ENCODE peak calls at places on chromosomes 12 and 14, in four cellular contexts. R, P, Q and J are unnamed samples.

GRCh38 chr12:121964813-121965643 is 46.6 kb downstream of the CFAP251 start:
- DNase-seq in R (no peak), P (no peak), Q (no peak), J (no peak)

GRCh38 chr12:85322715-85323114 is 42.7 kb downstream of the ALX1 start:
- DNase-seq in R (no peak), P (no peak), Q (no peak), J (no peak)

GRCh38 chr12:4526923-4527546 is 11.7 kb upstream of the RAD51AP1 start:
- DNase-seq in R (no peak), P (no peak), Q (no peak), J (no peak)

GRCh38 chr14:29403091-29403490 is 524.6 kb downstream of the PRKD1 start:
- DNase-seq in R (no peak), P (no peak), Q (no peak), J (no peak)

GRCh38 chr14:33693237-33693636 is 257.6 kb downstream of the EGLN3 start:
- DNase-seq in R (no peak), P (no peak), Q (no peak), J (no peak)

GRCh38 chr12:25056011-25056410 is 107.1 kb upstream of the BCAT1 start:
- DNase-seq in R (peak; percentile 71), P (no peak), Q (no peak), J (peak; percentile 79)

GRCh38 chr14:95072310-95072709 is 85.0 kb downstream of the DICER1 start:
- DNase-seq in R (no peak), P (no peak), Q (no peak), J (no peak)

GRCh38 chr14:98949506-98950135 is 322.4 kb downstream of the BCL11B start:
- DNase-seq in R (no peak), P (no peak), Q (peak; percentile 44), J (no peak)

GRCh38 chr12:132571598-132571997 is 38.8 kb downstream of the LRCOL1 start:
- DNase-seq in R (no peak), P (no peak), Q (no peak), J (no peak)

DNA sequence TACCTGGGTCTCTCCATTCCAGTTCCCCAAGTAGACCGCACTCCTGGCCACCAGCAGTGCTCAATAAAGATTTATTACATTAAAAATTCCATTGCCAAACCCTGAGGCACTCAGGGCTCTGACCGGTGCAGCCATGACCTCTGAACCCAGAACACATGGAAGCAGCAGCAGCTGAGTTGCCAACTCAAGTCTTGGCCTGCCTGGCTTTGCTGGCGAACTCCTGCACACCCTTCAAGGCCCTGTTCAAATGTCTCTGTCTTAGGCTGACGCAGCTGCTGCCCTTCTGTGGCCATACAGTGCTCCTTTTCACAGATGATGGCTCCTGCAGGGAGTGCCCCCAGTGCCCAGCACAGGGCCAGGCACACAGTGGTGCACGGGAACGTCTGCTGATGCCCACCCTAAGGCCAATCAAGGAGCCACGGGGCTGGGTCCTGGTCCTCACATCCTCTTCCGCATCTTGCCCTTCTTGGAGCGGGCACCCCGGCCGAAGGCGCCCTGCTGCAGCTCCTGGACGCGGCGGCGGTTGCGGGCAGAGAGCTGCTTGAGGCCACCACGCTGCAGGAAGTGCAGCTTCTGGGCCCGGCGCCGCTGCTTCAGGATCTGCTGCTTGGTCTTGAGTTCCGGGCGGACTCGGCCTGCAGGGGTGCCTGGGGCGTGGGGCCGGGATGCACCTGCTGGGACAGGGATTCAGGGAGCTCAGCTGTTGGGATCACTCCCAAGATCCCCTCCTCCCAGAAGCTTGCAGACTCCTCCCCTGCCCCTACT is 9.1 kb downstream of the CFAP73 start:
- DNase-seq in R (no peak), P (no peak), Q (no peak), J (no peak)
- H3K4me1 ChIP-seq in R (peaks cover 5% of the 10 kb centered on the region), P (peaks cover 9% of the 10 kb centered on the region), Q (no peaks in the 10 kb centered on the region), J (peaks cover 26% of the 10 kb centered on the region)

DNA sequence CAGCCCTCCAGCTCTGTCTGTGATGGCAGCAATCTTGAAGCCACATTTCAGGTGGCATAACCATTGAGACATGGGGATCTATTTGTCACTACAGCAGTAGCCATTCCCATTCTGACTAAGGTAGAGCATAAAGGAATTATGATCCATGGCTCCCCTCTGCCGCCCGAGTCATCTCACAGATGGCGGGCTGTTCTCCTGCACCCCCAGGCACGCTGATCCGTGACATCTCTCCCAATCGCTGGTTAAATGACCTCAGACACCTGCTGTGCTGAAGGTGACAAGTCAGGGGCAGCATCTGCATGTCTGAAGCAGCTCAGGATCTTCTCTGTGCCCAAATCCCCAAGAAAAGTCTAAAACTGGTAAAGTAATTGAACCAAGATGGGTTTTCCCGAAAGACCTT is 124.3 kb downstream of the ZFP36L1 start:
- DNase-seq in R (no peak), P (no peak), Q (no peak), J (no peak)
- H3K4me1 ChIP-seq in R (peaks cover 32% of the 10 kb centered on the region), P (peaks cover 9% of the 10 kb centered on the region), Q (peaks cover 42% of the 10 kb centered on the region), J (peaks cover 61% of the 10 kb centered on the region)

DNA sequence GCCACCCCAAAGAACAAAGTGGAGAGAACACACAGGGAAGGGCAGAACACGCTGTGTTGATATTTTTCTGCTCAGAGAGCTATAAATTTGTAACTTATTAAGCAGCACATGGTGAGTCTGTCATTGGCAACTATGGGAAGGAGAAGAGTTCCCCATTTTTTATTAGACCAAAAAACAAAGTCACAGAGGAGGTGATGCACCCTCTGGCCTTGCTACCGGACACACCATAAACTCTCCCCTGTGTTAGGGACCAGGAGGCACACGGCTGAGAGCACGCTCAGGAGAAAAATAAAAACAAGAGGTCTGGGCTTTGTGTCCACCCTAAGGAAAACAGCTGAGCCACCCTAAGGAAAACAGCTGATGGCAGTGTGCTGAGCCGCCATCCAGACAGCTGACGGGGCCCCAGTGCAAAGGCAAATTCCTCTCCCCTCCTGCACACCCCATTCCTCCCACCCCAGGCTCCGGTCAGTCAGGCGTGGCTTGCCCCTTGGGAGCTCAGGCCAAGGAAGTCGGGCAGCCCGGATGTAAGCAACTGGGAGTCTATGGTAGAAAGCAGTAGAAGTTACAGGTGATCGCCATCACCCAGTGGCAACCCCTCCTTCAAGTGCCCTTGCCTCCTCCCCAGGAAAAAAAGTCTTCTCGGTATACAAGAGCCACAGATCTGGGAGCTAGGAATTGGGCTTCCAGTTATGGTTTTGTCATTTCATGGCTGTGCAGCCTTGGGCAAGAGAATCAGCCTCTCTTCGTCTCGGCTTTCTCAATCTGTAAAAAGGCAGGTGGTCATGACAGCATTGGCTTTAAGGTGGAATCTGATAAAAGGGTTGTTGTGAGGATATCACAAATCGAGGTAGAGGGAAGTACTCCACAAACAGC is 2.4 kb downstream of the PXN start:
- DNase-seq in R (no peak), P (no peak), Q (peak; percentile 42), J (no peak)
- H3K4me1 ChIP-seq in R (peaks cover 20% of the 10 kb centered on the region), P (peaks cover 10% of the 10 kb centered on the region), Q (peaks cover 64% of the 10 kb centered on the region), J (peaks cover 54% of the 10 kb centered on the region)

GRCh38 chr14:103820908-103821307 is 26.5 kb downstream of the PPP1R13B start:
- DNase-seq in R (no peak), P (no peak), Q (no peak), J (no peak)

GRCh38 chr14:103818870-103819269 is 28.5 kb downstream of the PPP1R13B start:
- DNase-seq in R (no peak), P (no peak), Q (no peak), J (no peak)

GRCh38 chr14:103819503-103820307 is 27.7 kb downstream of the PPP1R13B start:
- DNase-seq in R (peak; percentile 19), P (peak; percentile 5), Q (peak; percentile 24), J (peak; percentile 45)

GRCh38 chr14:103818422-103818821 is 29.0 kb downstream of the PPP1R13B start:
- DNase-seq in R (no peak), P (no peak), Q (no peak), J (peak; percentile 9)

DNA sequence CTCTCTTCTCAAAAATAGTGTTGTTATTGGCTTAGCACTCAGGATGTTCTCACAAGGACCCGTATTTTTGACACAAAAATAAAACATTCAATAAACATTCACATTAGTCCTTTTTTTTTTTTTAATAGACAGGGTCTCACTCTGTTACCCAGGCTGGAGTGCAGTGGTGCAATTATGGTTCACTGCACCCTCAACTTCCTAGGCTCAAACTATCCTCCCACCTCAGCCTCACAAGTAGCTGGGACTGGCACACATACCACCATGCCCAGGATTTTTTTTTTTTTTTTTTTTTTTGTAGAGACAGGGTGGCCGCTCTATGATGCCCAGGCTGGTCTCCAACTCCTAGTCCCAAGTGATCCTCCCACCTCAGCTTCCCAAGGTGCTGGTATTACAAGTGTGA is 27.0 kb downstream of the PPP1R13B start:
- DNase-seq in R (no peak), P (no peak), Q (no peak), J (no peak)
- H3K4me1 ChIP-seq in R (peaks cover 4% of the 10 kb centered on the region), P (no peaks in the 10 kb centered on the region), Q (peaks cover 13% of the 10 kb centered on the region), J (peaks cover 56% of the 10 kb centered on the region)

GRCh38 chr14:103545915-103546650 is 16.4 kb downstream of the BAG5 start:
- DNase-seq in R (no peak), P (no peak), Q (peak; percentile 17), J (peak; percentile 10)

GRCh38 chr14:103543721-103544626 is 15.0 kb downstream of the TRMT61A start:
- DNase-seq in R (no peak), P (no peak), Q (peak; percentile 57), J (no peak)

GRCh38 chr14:103546651-103547454 is 15.6 kb downstream of the BAG5 start:
- DNase-seq in R (peak; percentile 55), P (no peak), Q (peak; percentile 79), J (peak; percentile 82)

GRCh38 chr14:103544627-103545218 is 15.7 kb downstream of the TRMT61A start:
- DNase-seq in R (no peak), P (no peak), Q (no peak), J (no peak)

GRCh38 chr14:103545219-103545914 is 16.4 kb downstream of the TRMT61A start:
- DNase-seq in R (no peak), P (no peak), Q (peak; percentile 23), J (no peak)
- H3K4me1 ChIP-seq in R (peaks cover 32% of the 10 kb centered on the region), P (peaks cover 62% of the 10 kb centered on the region), Q (peaks cover 43% of the 10 kb centered on the region), J (peaks cover 45% of the 10 kb centered on the region)

GRCh38 chr14:93054006-93054405 is 61.7 kb downstream of the ITPK1 start:
- DNase-seq in R (no peak), P (no peak), Q (no peak), J (no peak)

GRCh38 chr14:93056840-93057585 is 58.7 kb downstream of the ITPK1 start:
- DNase-seq in R (no peak), P (no peak), Q (no peak), J (no peak)

GRCh38 chr14:93054876-93055275 is 60.8 kb downstream of the ITPK1 start:
- DNase-seq in R (no peak), P (no peak), Q (no peak), J (no peak)

GRCh38 chr14:93056166-93056839 is 59.4 kb downstream of the ITPK1 start:
- DNase-seq in R (no peak), P (no peak), Q (no peak), J (no peak)

DNA sequence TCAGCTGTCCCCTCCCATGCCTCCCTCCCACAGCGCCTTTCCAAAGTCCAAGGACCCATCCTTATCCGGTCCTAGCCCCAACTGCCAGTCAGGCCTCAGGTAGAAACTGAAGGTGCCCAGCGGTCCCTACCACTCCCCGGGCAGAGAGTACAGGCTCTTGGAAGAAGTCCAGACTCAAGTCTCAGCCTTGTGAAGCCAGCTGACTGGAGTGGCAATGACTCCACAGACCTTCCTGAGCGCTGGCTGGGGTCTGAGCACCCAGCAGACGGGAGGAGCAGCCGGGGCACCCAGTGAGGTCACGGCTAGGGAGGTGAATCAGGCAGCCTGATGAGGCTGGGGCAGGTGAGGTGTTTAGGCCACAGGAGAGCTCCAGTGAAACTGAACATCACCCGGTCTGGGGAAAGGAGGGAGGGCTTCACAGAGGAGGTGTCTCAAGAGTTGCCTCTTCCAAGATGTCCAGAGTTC is 60.0 kb downstream of the ITPK1 start:
- DNase-seq in R (no peak), P (no peak), Q (no peak), J (peak; percentile 64)
- H3K4me1 ChIP-seq in R (peaks cover 17% of the 10 kb centered on the region), P (peaks cover 17% of the 10 kb centered on the region), Q (peaks cover 17% of the 10 kb centered on the region), J (peaks cover 29% of the 10 kb centered on the region)

GRCh38 chr14:75429562-75429961 is 1.7 kb downstream of the JDP2 start:
- DNase-seq in R (no peak), P (no peak), Q (no peak), J (no peak)
- H3K4me1 ChIP-seq in R (peaks cover 9% of the 10 kb centered on the region), P (peaks cover 6% of the 10 kb centered on the region), Q (peaks cover 58% of the 10 kb centered on the region), J (peaks cover 52% of the 10 kb centered on the region)